ENCODE peak calls at places on chromosomes 2 and 18, in nine cellular contexts. F is MCF 10A, N is bronchial epithelial cell, J is endothelial cell, G is cardiac muscle cell, O is fibroblast of lung, V is thoracic aorta, B is astrocyte of the spinal cord, I is psoas muscle. Z is an unnamed sample.
A peak's percentile ranks its signal among the peaks of the same experiment; 100 is the strongest.

GRCh38 chr2:129888896-129889295 is 90.6 kb upstream of the RAB6C start:
- DNase-seq in F (no peak), N (peak; percentile 7), J (no peak), G (no peak), O (peak; percentile 9), V (no peak), B (no peak), I (no peak), Z (no peak)

GRCh38 chr2:15412309-15412708 is 148.8 kb downstream of the NBAS start:
- DNase-seq in F (no peak), N (peak; percentile 22), J (no peak), G (no peak), O (no peak), V (no peak), B (no peak), I (no peak), Z (no peak)

GRCh38 chr2:68741238-68741637 is 6.6 kb downstream of the ARHGAP25 start:
- DNase-seq in F (peak; percentile 27), N (peak; percentile 71), J (no peak), G (no peak), O (peak; percentile 53), V (no peak), B (no peak), I (no peak), Z (no peak)

GRCh38 chr2:48400553-48401179 is 129.3 kb upstream of the STON1 start:
- DNase-seq in F (no peak), N (no peak), J (no peak), G (no peak), O (no peak), V (no peak), B (no peak), I (no peak), Z (no peak)

GRCh38 chr2:70789304-70790078 is 952 bp downstream of the FIGLA start:
- DNase-seq in F (peak; percentile 63), N (peak; percentile 48), J (peak; percentile 82), G (peak; percentile 84), O (peak; percentile 50), V (no peak), B (peak; percentile 36), I (peak; percentile 31), Z (peak; percentile 65)

GRCh38 chr2:216339456-216340279 is 32.6 kb downstream of the MARCHF4 start:
- DNase-seq in F (peak; percentile 33), N (peak; percentile 43), J (peak; percentile 34), G (peak; percentile 57), O (peak; percentile 80), V (no peak), B (peak; percentile 76), I (no peak), Z (no peak)

GRCh38 chr2:197109326-197109725 is 182.8 kb upstream of the PGAP1 start:
- DNase-seq in F (no peak), N (no peak), J (no peak), G (no peak), O (no peak), V (no peak), B (no peak), I (no peak), Z (no peak)

GRCh38 chr2:97348265-97348664 is 235.3 kb downstream of the ANKRD36 start:
- DNase-seq in F (no peak), N (no peak), J (no peak), G (no peak), O (no peak), V (no peak), B (no peak), I (no peak), Z (no peak)

GRCh38 chr2:190860985-190861721 is 19.5 kb upstream of the GLS start:
- DNase-seq in F (no peak), N (no peak), J (no peak), G (no peak), O (peak; percentile 90), V (no peak), B (peak; percentile 89), I (no peak), Z (no peak)

GRCh38 chr2:138572318-138572717 is 70.7 kb downstream of the SPOPL start:
- DNase-seq in F (no peak), N (peak; percentile 10), J (no peak), G (peak; percentile 25), O (peak; percentile 13), V (no peak), B (no peak), I (no peak), Z (no peak)

GRCh38 chr2:43852196-43852730 is 13.5 kb downstream of the ABCG8 start:
- DNase-seq in F (no peak), N (no peak), J (no peak), G (no peak), O (no peak), V (no peak), B (no peak), I (no peak), Z (no peak)

GRCh38 chr2:230225486-230225885 is at the start of gene SP140:
- DNase-seq in F (no peak), N (no peak), J (no peak), G (no peak), O (no peak), V (no peak), B (no peak), I (no peak), Z (peak; percentile 83)

GRCh38 chr2:119914266-119914665 is 98.6 kb upstream of the EPB41L5 start:
- DNase-seq in F (no peak), N (no peak), J (no peak), G (no peak), O (peak; percentile 25), V (no peak), B (no peak), I (no peak), Z (no peak)

GRCh38 chr2:235827585-235827992 is 333.7 kb downstream of the AGAP1 start:
- DNase-seq in F (peak; percentile 58), N (peak; percentile 49), J (no peak), G (no peak), O (peak; percentile 80), V (no peak), B (peak; percentile 7), I (no peak), Z (no peak)

GRCh38 chr2:238100049-238100820 is at the start of gene ESPNL:
- DNase-seq in F (no peak), N (no peak), J (no peak), G (no peak), O (no peak), V (no peak), B (no peak), I (no peak), Z (peak; percentile 65)

GRCh38 chr2:172249986-172250385 is 147.3 kb upstream of the DLX2 start:
- DNase-seq in F (peak; percentile 64), N (peak; percentile 95), J (no peak), G (no peak), O (peak; percentile 95), V (no peak), B (peak; percentile 83), I (no peak), Z (no peak)

GRCh38 chr2:236286866-236287545 is 22.8 kb upstream of the ASB18 start:
- DNase-seq in F (peak; percentile 41), N (peak; percentile 44), J (no peak), G (no peak), O (peak; percentile 39), V (no peak), B (peak; percentile 2), I (no peak), Z (no peak)

GRCh38 chr2:219002395-219003266 is 9.4 kb upstream of the CRYBA2 start:
- DNase-seq in F (peak; percentile 33), N (peak; percentile 48), J (peak; percentile 86), G (peak; percentile 71), O (peak; percentile 12), V (no peak), B (no peak), I (peak; percentile 41), Z (peak; percentile 87)

GRCh38 chr2:128450211-128451015 is 131.7 kb upstream of the HS6ST1 start:
- DNase-seq in F (no peak), N (no peak), J (peak; percentile 2), G (no peak), O (no peak), V (no peak), B (no peak), I (no peak), Z (no peak)

GRCh38 chr18:80033181-80034067 is 810 bp upstream of the RBFA start:
- DNase-seq in F (peak; percentile 4), N (peak; percentile 15), J (no peak), G (peak; percentile 99), O (peak; percentile 54), V (peak; percentile 29), B (no peak), I (no peak), Z (no peak)

GRCh38 chr18:48962857-48963554 is 12.2 kb upstream of the SMAD7 start:
- DNase-seq in F (no peak), N (no peak), J (no peak), G (no peak), O (peak; percentile 48), V (no peak), B (no peak), I (no peak), Z (no peak)
- TF ChIP-seq CTCF in F (no peak), N (no peak), J (no peak), G (no peak), O (peak; percentile 21), V (no peak), B (no peak), I (no peak), Z (no peak)

GRCh38 chr2:176561706-176562105 is 292.5 kb downstream of the MTX2 start:
- DNase-seq in F (no peak), N (no peak), J (no peak), G (no peak), O (peak; percentile 95), V (no peak), B (peak; percentile 50), I (no peak), Z (no peak)
- TF ChIP-seq CTCF in F (no peak), N (no peak), J (no peak), G (no peak), O (no peak), V (no peak), B (no peak), I (no peak), Z (no peak)

DNA sequence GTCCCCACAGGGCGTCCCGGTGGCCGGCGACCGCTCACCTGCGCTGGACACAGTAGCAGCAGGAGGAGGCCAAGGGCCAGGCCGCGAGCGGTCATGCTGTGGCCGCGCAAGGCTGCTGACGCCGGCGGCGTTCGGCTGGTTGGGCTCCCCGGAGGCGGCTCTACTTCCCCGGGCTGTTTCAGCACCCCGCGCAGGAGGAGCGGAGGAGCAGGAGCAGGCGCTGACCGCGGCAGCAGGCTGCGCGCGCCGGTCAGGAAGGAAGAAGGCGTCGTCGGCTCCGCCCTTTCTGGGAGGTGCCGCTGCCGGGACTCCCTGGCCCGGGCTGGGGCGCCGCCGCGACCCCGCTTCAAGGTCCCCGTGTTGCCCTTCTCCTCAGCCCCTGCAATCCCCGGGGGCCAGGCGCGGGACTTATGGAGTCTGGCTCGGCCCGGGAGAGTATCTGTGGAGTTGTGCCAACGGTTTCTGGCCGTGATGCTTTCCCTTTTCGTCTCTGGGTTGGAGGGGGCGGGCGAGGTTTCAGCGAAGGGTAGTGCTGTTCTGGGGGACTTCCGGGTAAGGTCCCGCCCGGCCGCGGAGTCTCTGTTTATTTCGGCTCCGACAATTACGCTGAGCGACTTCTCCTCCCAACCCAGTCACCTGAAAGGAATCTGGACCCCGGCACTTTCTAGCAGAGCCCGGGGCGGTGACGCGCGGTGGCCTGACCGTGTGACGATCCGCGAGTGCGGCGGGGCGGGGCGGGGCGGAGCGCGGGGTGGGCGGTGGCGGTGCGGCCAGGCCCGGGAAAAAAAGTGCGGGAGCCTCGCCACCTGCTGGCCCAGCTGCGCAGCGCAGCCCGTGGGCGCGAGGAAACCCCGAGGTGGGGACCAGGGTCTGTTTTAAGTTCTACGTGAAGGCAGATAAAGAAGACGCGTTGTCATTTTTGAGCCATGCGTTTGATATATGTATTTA is at the start of gene NPC1:
- DNase-seq in F (peak; percentile 93), N (peak; percentile 91), J (peak; percentile 95), G (peak; percentile 97), O (peak; percentile 93), V (peak; percentile 89), B (peak; percentile 95), I (peak; percentile 94), Z (peak; percentile 99)
- TF ChIP-seq CTCF in F (peak; percentile 90), N (peak; percentile 87), J (peak; percentile 98), G (peak; percentile 76), O (peak; percentile 80), V (peak; percentile 95), B (peak; percentile 86), I (peak; percentile 98), Z (peak; percentile 99)

GRCh38 chr2:58044145-58044544 is 2.5 kb upstream of the VRK2 start:
- DNase-seq in F (no peak), N (no peak), J (no peak), G (no peak), O (no peak), V (no peak), B (no peak), I (no peak), Z (no peak)
- TF ChIP-seq CTCF in F (no peak), N (no peak), J (no peak), G (no peak), O (no peak), V (no peak), B (no peak), I (no peak), Z (no peak)